ENCODE peak calls at places on chromosomes 3 and 15, in eight cellular contexts. Z is psoas muscle; Q is WERI-Rb-1; E is uterus; R is CD8-positive, alpha-beta T cell; U is brain microvascular endothelial cell; B is SJSA1; J is dorsolateral prefrontal cortex. V is an unnamed sample.

GRCh38 chr3:15333957-15334263 is 1.5 kb upstream of the SH3BP5 start:
- DNase-seq in Z (no peak), Q (no peak), E (no peak), R (no peak), U (no peak), B (no peak), J (no peak), V (no peak)

GRCh38 chr3:45906681-45907220 is 20.4 kb downstream of the CCR9 start:
- DNase-seq in Z (peak; percentile 43), Q (peak; percentile 27), E (no peak), R (no peak), U (peak; percentile 64), B (no peak), J (no peak), V (peak; percentile 17)

GRCh38 chr3:186570941-186571643 is 572 bp downstream of the DNAJB11 start:
- DNase-seq in Z (no peak), Q (no peak), E (no peak), R (no peak), U (no peak), B (no peak), J (no peak), V (no peak)

GRCh38 chr3:110664148-110664547 is 407.5 kb upstream of the NECTIN3 start:
- DNase-seq in Z (no peak), Q (no peak), E (no peak), R (no peak), U (no peak), B (no peak), J (no peak), V (no peak)

GRCh38 chr3:31635586-31635985 is 102.9 kb downstream of the STT3B start:
- DNase-seq in Z (no peak), Q (no peak), E (no peak), R (no peak), U (no peak), B (no peak), J (no peak), V (no peak)

GRCh38 chr15:94453227-94453626 is 221.9 kb downstream of the MCTP2 start:
- DNase-seq in Z (no peak), Q (no peak), E (no peak), R (no peak), U (no peak), B (no peak), J (no peak), V (peak; percentile 24)

GRCh38 chr3:191376742-191377141 is 46.4 kb upstream of the UTS2B start:
- DNase-seq in Z (no peak), Q (no peak), E (peak; percentile 28), R (no peak), U (peak; percentile 76), B (peak; percentile 47), J (no peak), V (peak; percentile 28)

GRCh38 chr15:96889734-96890480 is 559.4 kb downstream of the NR2F2 start:
- DNase-seq in Z (no peak), Q (no peak), E (peak; percentile 37), R (no peak), U (no peak), B (no peak), J (no peak), V (no peak)

GRCh38 chr15:88476635-88477038 is 9.1 kb downstream of the MRPS11 start:
- DNase-seq in Z (no peak), Q (peak; percentile 79), E (peak; percentile 46), R (no peak), U (peak; percentile 20), B (no peak), J (no peak), V (peak; percentile 66)

GRCh38 chr3:108589081-108589997 is at the start of the genes CIP2A and DZIP3:
- DNase-seq in Z (peak; percentile 89), Q (peak; percentile 97), E (peak; percentile 81), R (peak; percentile 72), U (peak; percentile 91), B (peak; percentile 95), J (peak; percentile 73), V (peak; percentile 98)

GRCh38 chr3:108588616-108589015 is 622 bp downstream of the CIP2A start:
- DNase-seq in Z (no peak), Q (no peak), E (no peak), R (no peak), U (no peak), B (no peak), J (no peak), V (no peak)

GRCh38 chr3:108595304-108595703 is 5.8 kb downstream of the DZIP3 start:
- DNase-seq in Z (no peak), Q (no peak), E (no peak), R (no peak), U (no peak), B (no peak), J (no peak), V (no peak)

GRCh38 chr3:108589998-108590323 is 439 bp downstream of the DZIP3 start:
- DNase-seq in Z (no peak), Q (no peak), E (no peak), R (no peak), U (no peak), B (no peak), J (no peak), V (no peak)

GRCh38 chr3:108590443-108590842 is 921 bp downstream of the DZIP3 start:
- DNase-seq in Z (no peak), Q (no peak), E (no peak), R (no peak), U (no peak), B (no peak), J (no peak), V (peak; percentile 27)
- H3K4me3 ChIP-seq in Z (peak overlapping the region; percentile 87), Q (peak overlapping the region; percentile 100), E (no peak overlapping the region), R (peak overlapping the region; percentile 90), U (peak overlapping the region; percentile 90), B (peak overlapping the region; percentile 61), J (peak overlapping the region; percentile 80), V (peak overlapping the region; percentile 82)

GRCh38 chr15:81182746-81183402 is 13.8 kb upstream of the IL16 start:
- DNase-seq in Z (no peak), Q (no peak), E (no peak), R (no peak), U (no peak), B (no peak), J (no peak), V (no peak)

GRCh38 chr15:81188354-81188753 is 8.3 kb upstream of the IL16 start:
- DNase-seq in Z (no peak), Q (no peak), E (no peak), R (no peak), U (no peak), B (peak; percentile 22), J (no peak), V (no peak)

GRCh38 chr15:81184188-81184587 is 12.5 kb upstream of the IL16 start:
- DNase-seq in Z (peak; percentile 72), Q (no peak), E (no peak), R (no peak), U (no peak), B (no peak), J (no peak), V (no peak)

GRCh38 chr15:81183403-81183760 is 13.3 kb upstream of the IL16 start:
- DNase-seq in Z (no peak), Q (no peak), E (no peak), R (no peak), U (no peak), B (no peak), J (no peak), V (no peak)

DNA sequence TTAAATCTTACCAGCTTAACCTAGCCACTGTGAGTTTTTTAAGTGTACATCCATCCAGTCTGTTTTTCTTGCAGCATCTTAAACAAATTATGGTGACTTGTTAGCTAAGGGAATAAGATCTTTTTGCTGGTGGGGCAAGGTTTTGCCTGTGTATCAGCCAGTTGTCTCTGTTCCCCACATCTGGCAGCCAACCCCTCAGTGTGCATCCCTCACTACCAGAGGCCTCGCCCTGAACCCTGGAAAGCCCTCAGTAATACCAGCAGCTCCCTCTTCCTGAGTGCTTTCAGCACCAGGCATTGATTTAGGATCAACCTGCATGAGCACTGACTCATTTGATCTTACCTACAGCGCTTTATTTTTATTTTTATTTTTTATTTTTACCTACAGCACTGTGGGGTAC is 10.8 kb upstream of the IL16 start:
- DNase-seq in Z (no peak), Q (no peak), E (no peak), R (no peak), U (no peak), B (peak; percentile 4), J (no peak), V (no peak)
- H3K27ac ChIP-seq in Z (no peak overlapping the region), Q (no peak overlapping the region), E (peak overlapping the region; percentile 67), R (no peak overlapping the region), U (no peak overlapping the region), B (no peak overlapping the region), J (no peak overlapping the region), V (no peak overlapping the region)

GRCh38 chr3:185549111-185549510 is 3.3 kb downstream of the LIPH start:
- DNase-seq in Z (no peak), Q (no peak), E (peak; percentile 65), R (no peak), U (peak; percentile 96), B (peak; percentile 70), J (no peak), V (no peak)
- H3K4me3 ChIP-seq in Z (no peak overlapping the region), Q (no peak overlapping the region), E (no peak overlapping the region), R (no peak overlapping the region), U (no peak overlapping the region), B (no peak overlapping the region), J (no peak overlapping the region), V (no peak overlapping the region)

GRCh38 chr3:4745240-4745620 is 234.0 kb upstream of the BHLHE40 start:
- DNase-seq in Z (no peak), Q (no peak), E (no peak), R (no peak), U (no peak), B (no peak), J (no peak), V (no peak)
- H3K27ac ChIP-seq in Z (no peak overlapping the region), Q (no peak overlapping the region), E (peak overlapping the region; percentile 98), R (no peak overlapping the region), U (peak overlapping the region; percentile 30), B (peak overlapping the region; percentile 63), J (no peak overlapping the region), V (no peak overlapping the region)

DNA sequence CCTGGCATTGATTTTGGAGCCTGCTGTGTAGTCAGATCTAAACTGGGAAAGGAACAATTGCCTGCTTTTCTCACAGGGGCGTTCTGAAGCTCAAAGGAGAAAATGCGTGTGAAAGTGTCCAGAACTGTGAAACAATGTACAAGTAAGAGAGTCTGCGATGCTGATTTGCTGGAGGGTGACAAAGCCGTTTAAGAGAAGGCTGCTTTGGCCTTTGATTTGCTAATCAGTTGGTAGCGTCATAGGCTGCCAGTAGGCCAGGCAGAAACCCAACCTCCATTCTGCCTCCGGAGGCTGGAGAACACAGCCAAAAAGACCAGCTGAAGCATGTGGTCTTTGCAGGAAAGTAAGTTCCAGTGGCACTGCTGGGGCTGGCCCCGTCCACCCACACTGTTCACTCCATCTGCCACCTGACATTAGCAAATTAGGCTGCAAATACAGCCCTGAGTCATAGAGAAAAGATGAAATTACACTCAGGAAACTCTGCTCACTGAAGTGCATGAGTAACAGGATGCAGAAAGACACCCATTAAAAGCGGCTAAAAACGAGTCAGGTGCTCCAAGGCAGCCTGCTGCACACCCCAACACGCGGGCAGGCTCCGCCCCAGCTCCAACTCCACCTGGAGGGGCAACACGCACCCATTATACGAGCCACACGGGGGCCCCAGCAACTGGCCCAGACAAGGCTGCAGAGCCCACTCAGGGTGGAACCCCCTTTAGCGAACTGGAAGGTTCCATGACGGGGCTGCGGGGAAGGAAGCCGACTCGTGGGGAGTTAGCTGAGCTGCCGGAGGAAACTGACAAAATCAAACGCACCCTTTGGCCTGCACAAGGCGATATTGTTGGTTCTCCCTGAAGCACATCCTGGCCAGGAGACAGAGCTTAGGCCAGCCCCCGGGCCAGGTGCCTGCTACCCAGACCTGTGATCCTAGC is 31.6 kb downstream of the ZDHHC19 start:
- DNase-seq in Z (peak; percentile 47), Q (no peak), E (no peak), R (peak; percentile 75), U (no peak), B (no peak), J (peak; percentile 81), V (peak; percentile 27)
- H3K4me3 ChIP-seq in Z (peak overlapping the region; percentile 35), Q (no peak overlapping the region), E (no peak overlapping the region), R (peak overlapping the region; percentile 32), U (no peak overlapping the region), B (no peak overlapping the region), J (peak overlapping the region; percentile 21), V (no peak overlapping the region)